ENCODE peak calls at places on chromosomes 2 and 18, in nine cellular contexts. B, K, M, L, Y, R, J, F and G are unnamed samples.

GRCh38 chr2:128324008-128324896 is 5.6 kb upstream of the HS6ST1 start:
- DNase-seq in F (no peak), L (no peak), M (no peak), R (peak), B (peak), J (no peak), K (peak), Y (no peak), G (no peak)

GRCh38 chr2:95030496-95030895 is 5.0 kb downstream of the MAL start:
- DNase-seq in B (no peak), M (no peak), Y (no peak), L (no peak), J (no peak), F (peak), K (no peak), R (no peak), G (no peak)

GRCh38 chr2:114065731-114066130 is 175.8 kb downstream of the ACTR3 start:
- DNase-seq in F (no peak), K (peak), M (no peak), L (no peak), J (no peak), R (no peak), Y (no peak), B (no peak), G (no peak)

GRCh38 chr2:109612991-109613921 is 510 bp downstream of the SEPTIN10 start:
- DNase-seq in F (no peak), M (no peak), B (no peak), Y (peak), K (peak), J (peak), R (no peak), L (no peak), G (no peak)

GRCh38 chr2:73700111-73700510 is 37.0 kb downstream of the TPRKB start:
- DNase-seq in R (no peak), Y (no peak), K (peak), L (no peak), J (no peak), F (no peak), M (no peak), B (no peak), G (no peak)

GRCh38 chr2:26724784-26725515 is 32.4 kb downstream of the KCNK3 start:
- DNase-seq in R (no peak), J (no peak), F (no peak), Y (peak), B (no peak), L (no peak), K (no peak), M (no peak), G (no peak)

GRCh38 chr2:19362094-19362649 is 3.7 kb upstream of the OSR1 start:
- DNase-seq in L (no peak), J (no peak), M (no peak), B (no peak), F (no peak), Y (no peak), R (no peak), K (no peak), G (no peak)

GRCh38 chr2:66872056-66872821 is 437.3 kb downstream of the MEIS1 start:
- DNase-seq in R (no peak), M (no peak), Y (no peak), J (no peak), L (no peak), F (no peak), B (no peak), K (peak), G (no peak)

GRCh38 chr2:16092861-16093638 is 152.7 kb downstream of the MYCN start:
- DNase-seq in K (no peak), L (no peak), J (no peak), B (no peak), F (no peak), R (no peak), M (no peak), Y (no peak), G (no peak)

GRCh38 chr2:239597216-239597615 is 196.4 kb upstream of the HDAC4 start:
- DNase-seq in B (no peak), J (no peak), F (no peak), Y (no peak), M (no peak), L (no peak), R (no peak), K (peak), G (no peak)

GRCh38 chr2:40488101-40488598 is 36.3 kb upstream of the SLC8A1 start:
- DNase-seq in K (no peak), L (no peak), R (no peak), M (no peak), F (no peak), B (no peak), J (no peak), Y (no peak), G (peak)

GRCh38 chr2:159738509-159739390 is 26.4 kb downstream of the MARCHF7 start:
- DNase-seq in M (no peak), Y (no peak), K (no peak), J (no peak), F (no peak), R (no peak), B (no peak), L (no peak), G (no peak)

GRCh38 chr2:129277611-129278010 is 701.9 kb upstream of the RAB6C start:
- DNase-seq in B (no peak), F (no peak), J (no peak), L (no peak), K (no peak), Y (no peak), M (no peak), R (no peak), G (no peak)

GRCh38 chr18:57813245-57813644 is 10.1 kb upstream of the ATP8B1 start:
- DNase-seq in Y (no peak), M (peak), R (no peak), K (no peak), L (no peak), J (no peak), B (no peak), F (no peak), G (peak)

GRCh38 chr2:8073928-8074327 is 607.9 kb upstream of the ID2 start:
- DNase-seq in L (no peak), K (no peak), R (no peak), B (no peak), F (no peak), J (no peak), M (no peak), Y (no peak), G (no peak)

GRCh38 chr18:49305688-49306336 is 154.6 kb downstream of the DYM start:
- DNase-seq in Y (no peak), F (no peak), B (no peak), M (no peak), R (no peak), L (no peak), J (no peak), K (no peak), G (peak)

GRCh38 chr18:79476918-79477685 is 81.4 kb downstream of the NFATC1 start:
- DNase-seq in R (no peak), K (no peak), J (no peak), M (no peak), F (peak), B (no peak), L (no peak), Y (no peak), G (no peak)

GRCh38 chr2:130795431-130795830 is 40.1 kb downstream of the AMER3 start:
- DNase-seq in K (no peak), L (no peak), J (no peak), R (no peak), F (no peak), M (no peak), B (no peak), Y (no peak), G (no peak)

GRCh38 chr18:40874233-40874632 is 1080.8 kb upstream of the PIK3C3 start:
- DNase-seq in L (no peak), M (no peak), B (no peak), K (no peak), Y (no peak), R (no peak), J (no peak), F (no peak), G (no peak)

GRCh38 chr18:75209952-75210261 is 690 bp upstream of the TSHZ1 start:
- DNase-seq in K (no peak), B (no peak), L (no peak), M (no peak), R (no peak), J (no peak), Y (no peak), F (no peak), G (no peak)

GRCh38 chr2:86396304-86396785 is 44.8 kb upstream of the KDM3A start:
- DNase-seq in F (no peak), M (no peak), R (no peak), J (no peak), K (peak), Y (peak), L (no peak), B (no peak), G (peak)
- TF ChIP-seq CTCF in F (peak), M (peak), R (no peak), J (peak), K (peak), Y (peak), L (peak), B (no peak), G (peak)

GRCh38 chr2:41695714-41696113 is 352.1 kb upstream of the PKDCC start:
- DNase-seq in J (no peak), F (no peak), R (no peak), B (no peak), Y (no peak), L (no peak), K (no peak), M (no peak), G (no peak)
- TF ChIP-seq CTCF in J (no peak), F (no peak), R (no peak), B (no peak), Y (no peak), L (no peak), K (no peak), M (no peak), G (no peak)

DNA sequence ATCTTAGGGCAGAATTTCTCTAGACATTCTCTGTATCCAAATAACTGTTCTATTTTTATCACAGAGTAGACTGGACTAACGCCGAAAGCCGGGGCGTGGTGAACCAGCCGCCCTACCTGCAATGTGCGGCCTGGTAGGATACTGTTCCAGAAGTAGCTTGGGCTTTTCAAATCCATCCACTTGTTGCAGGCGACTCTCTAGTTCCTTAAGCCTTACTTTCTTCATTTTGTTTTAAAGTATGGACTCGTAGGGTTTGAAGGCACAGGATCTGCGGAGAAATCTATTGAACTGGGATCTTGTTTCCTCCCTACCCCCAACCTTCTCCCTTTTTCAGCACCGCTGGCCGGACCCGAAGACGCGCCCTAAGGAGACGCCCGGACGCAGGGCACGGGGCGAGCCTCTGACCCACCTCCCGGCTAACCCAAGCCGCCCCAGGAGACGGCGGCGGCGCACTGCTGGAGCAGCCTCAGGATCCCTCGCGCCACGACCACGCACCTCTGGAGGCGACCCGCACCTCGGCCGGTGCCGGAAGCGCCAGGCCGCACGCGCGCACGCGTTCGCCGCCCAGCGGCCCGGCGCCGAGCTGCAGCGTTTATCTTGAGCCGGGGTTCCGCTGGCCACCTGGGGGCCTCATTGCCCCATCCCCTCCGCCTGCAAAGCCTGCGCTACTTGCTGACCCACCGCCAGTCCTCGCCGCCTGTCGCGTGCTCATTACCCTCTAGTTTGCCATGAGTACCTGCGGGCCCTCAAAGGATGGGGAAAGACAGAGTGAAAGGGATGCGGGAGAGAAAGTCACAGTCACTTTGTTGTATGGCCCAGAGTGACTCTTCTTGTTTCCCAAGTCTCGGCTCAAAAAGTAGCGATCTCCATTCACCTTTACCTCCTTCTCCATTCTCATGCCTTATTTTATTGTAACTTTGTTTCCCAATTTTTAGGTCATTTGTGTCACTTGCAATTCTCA is at the start of gene METTL5:
- DNase-seq in J (peak), K (peak), L (peak), B (peak), F (peak), M (no peak), Y (peak), R (peak), G (no peak)
- TF ChIP-seq CTCF in J (peak), K (peak), L (peak), B (peak), F (peak), M (peak), Y (peak), R (peak), G (peak)

DNA sequence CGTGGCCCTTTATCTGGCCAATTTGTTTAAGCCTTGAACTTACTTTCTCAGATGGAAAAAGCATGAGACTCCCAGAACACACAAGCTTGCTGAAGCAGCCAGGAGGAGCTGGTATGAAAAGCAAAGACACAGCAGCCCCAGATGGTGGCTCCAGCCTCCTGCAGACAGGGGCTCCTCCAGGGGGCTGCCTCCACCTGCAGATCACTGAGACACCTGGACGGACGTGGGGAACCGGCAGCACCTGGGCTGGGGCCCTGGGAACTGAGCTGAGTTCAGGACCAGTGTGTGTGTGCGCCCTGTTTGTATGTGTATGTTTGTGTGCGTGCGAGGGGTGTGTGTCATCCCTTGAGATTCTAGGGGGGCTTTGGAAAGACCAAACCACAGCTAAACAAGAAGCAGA is 8.6 kb downstream of the CYS1 start:
- DNase-seq in L (no peak), Y (no peak), J (no peak), M (no peak), B (no peak), R (no peak), F (no peak), K (no peak), G (no peak)
- TF ChIP-seq CTCF in L (no peak), Y (no peak), J (no peak), M (no peak), B (no peak), R (no peak), F (no peak), K (no peak), G (no peak)

DNA sequence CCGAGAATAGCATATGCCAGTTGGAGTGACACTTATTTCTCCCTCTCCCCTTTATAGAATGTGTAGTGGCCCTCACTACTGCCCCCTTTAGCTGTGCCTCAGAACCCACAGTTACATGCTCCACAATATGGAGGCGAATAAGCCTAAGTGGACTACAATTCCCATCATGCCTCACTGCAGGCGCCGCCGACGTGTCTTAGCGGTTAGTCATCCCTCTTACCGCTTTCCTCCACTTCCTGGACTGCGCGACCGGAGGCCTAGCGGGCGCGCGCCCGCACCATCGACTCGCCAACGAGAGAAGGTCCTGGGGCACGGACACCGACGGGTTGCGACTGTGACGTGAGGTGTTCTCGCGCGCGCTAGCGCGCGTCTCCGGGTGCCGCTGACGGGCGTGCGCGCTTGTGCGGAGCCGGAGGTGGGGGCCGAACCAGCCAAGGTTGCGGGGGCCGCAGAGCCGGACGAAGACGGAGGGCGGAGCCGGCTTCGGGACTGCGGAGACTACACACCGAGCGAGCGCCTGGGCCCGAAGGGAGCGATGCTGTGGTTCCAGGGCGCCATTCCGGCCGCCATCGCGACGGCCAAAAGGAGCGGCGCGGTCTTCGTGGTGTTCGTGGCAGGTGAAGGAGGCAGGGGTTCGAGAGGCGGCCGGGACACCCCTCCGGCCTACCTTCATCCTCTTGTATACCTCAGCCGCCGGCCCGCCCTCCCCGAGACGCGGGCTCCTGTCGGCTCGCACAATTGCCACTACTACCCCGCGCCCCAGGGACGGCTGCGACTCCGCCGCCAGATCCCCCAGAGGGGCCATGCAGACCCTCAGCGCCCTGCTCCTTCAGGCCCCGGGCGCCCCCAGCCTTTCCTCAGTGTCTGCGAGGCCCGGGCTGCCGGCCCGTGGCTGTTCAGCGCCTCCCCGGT is at the start of gene UBXN4:
- DNase-seq in L (peak), Y (peak), F (peak), K (peak), R (peak), J (peak), M (peak), B (peak), G (peak)
- TF ChIP-seq CTCF in L (peak), Y (peak), F (peak), K (no peak), R (peak), J (peak), M (peak), B (peak), G (peak)

GRCh38 chr18:76435321-76435989 is 59.6 kb downstream of the ZNF516 start:
- DNase-seq in F (no peak), B (no peak), K (no peak), M (no peak), R (no peak), Y (peak), L (no peak), J (no peak), G (no peak)
- TF ChIP-seq CTCF in F (no peak), B (no peak), K (no peak), M (no peak), R (peak), Y (peak), L (no peak), J (no peak), G (peak)

GRCh38 chr2:25692737-25693445 is 19.5 kb upstream of the DTNB start:
- DNase-seq in F (no peak), Y (no peak), R (no peak), L (no peak), J (no peak), K (no peak), B (no peak), M (no peak), G (no peak)
- TF ChIP-seq CTCF in F (no peak), Y (no peak), R (no peak), L (no peak), J (no peak), K (no peak), B (no peak), M (no peak), G (no peak)

GRCh38 chr18:22173928-22174301 is 4.5 kb downstream of the GATA6 start:
- DNase-seq in Y (peak), F (no peak), R (no peak), L (no peak), B (no peak), K (no peak), J (no peak), M (no peak), G (no peak)

GRCh38 chr18:22173221-22173927 is 4.0 kb downstream of the GATA6 start:
- DNase-seq in M (no peak), Y (peak), J (no peak), L (no peak), R (no peak), K (no peak), F (no peak), B (no peak), G (no peak)

GRCh38 chr18:22175326-22175725 is 5.9 kb downstream of the GATA6 start:
- DNase-seq in F (no peak), L (no peak), J (no peak), R (no peak), B (no peak), K (no peak), M (no peak), Y (no peak), G (no peak)

GRCh38 chr18:22176282-22176621 is 6.9 kb downstream of the GATA6 start:
- DNase-seq in K (no peak), M (no peak), J (no peak), R (no peak), Y (no peak), B (no peak), F (no peak), L (no peak), G (no peak)

GRCh38 chr18:22174341-22175148 is 5.2 kb downstream of the GATA6 start:
- DNase-seq in L (no peak), K (no peak), J (no peak), B (no peak), Y (peak), R (no peak), F (no peak), M (no peak), G (no peak)
- TF ChIP-seq CTCF in L (no peak), K (no peak), J (no peak), B (no peak), Y (no peak), R (no peak), F (no peak), M (no peak), G (peak)

DNA sequence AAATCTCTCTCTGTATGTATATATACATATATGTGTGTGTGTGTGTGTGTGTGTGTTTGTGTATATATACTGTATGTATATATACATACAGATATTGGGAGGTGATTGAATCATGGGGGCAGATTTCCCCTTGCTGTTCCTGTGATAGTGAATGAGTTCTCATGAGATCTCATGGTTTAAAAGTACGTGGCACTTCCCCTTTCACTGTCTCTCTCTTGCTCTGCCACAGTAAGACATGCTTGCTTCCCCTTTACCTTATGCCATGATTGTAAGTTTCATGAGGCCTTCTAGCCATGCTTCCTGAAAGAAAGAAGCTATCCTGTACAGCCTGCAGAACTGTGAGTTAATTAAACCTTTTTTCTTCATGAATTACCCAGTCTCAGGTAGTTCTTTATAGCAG is 18.8 kb upstream of the CCDC195 start:
- DNase-seq in J (no peak), K (no peak), Y (no peak), M (no peak), R (no peak), B (no peak), L (no peak), F (no peak), G (no peak)
- TF ChIP-seq CTCF in J (no peak), K (no peak), Y (no peak), M (no peak), R (no peak), B (no peak), L (no peak), F (no peak), G (no peak)